ENCODE peak calls at places on chromosomes 7 and 10, in seven cellular contexts. N is PC-3, O is right atrium auricular region, E is heart left ventricle, L is upper lobe of right lung, Y is tibial artery, M is psoas muscle. B is an unnamed sample.

GRCh38 chr7:100686201-100686821 is 7.7 kb downstream of the GIGYF1 start:
- DNase-seq in E (no peak), L (no peak), M (no peak), N (no peak), O (no peak), Y (no peak), B (no peak)

GRCh38 chr7:102331536-102332275 is 24.5 kb downstream of the SPDYE6 start:
- DNase-seq in O (peak), Y (no peak), L (no peak), M (no peak), N (peak), E (no peak), B (no peak)

GRCh38 chr7:116561697-116562483 is 37.1 kb downstream of the CAV1 start:
- DNase-seq in M (peak), O (no peak), Y (peak), N (peak), E (no peak), L (no peak), B (no peak)

GRCh38 chr10:43684198-43684559 is 35.5 kb upstream of the ZNF32 start:
- DNase-seq in L (no peak), E (no peak), M (no peak), Y (no peak), O (no peak), N (no peak), B (no peak)

GRCh38 chr7:17994079-17994478 is 33.6 kb downstream of the PRPS1L1 start:
- DNase-seq in O (no peak), L (no peak), M (no peak), E (no peak), N (no peak), Y (no peak), B (no peak)

GRCh38 chr7:76133164-76133775 is 68.4 kb upstream of the SRRM3 start:
- DNase-seq in N (no peak), O (no peak), Y (no peak), M (no peak), E (no peak), L (no peak), B (no peak)

GRCh38 chr10:126650164-126650563 is 20.3 kb downstream of the C10orf90 start:
- DNase-seq in N (no peak), M (no peak), O (no peak), E (no peak), L (no peak), Y (no peak), B (no peak)

GRCh38 chr10:116268976-116269375 is 4.0 kb downstream of the GFRA1 start:
- DNase-seq in E (no peak), N (no peak), M (no peak), O (no peak), Y (no peak), L (no peak), B (no peak)

GRCh38 chr10:131686781-131687419 is 213.9 kb upstream of the PPP2R2D start:
- DNase-seq in Y (no peak), M (no peak), L (no peak), O (no peak), N (no peak), E (no peak), B (no peak)

GRCh38 chr10:93505075-93505474 is 8.7 kb downstream of the CEP55 start:
- DNase-seq in M (no peak), L (no peak), Y (no peak), O (no peak), E (no peak), N (no peak), B (no peak)

GRCh38 chr10:47370015-47370767 is 13.9 kb downstream of the ZNF488 start:
- DNase-seq in M (no peak), L (peak), O (no peak), Y (peak), E (no peak), N (no peak), B (no peak)

GRCh38 chr7:124171068-124171467 is 138.2 kb upstream of the TMEM229A start:
- DNase-seq in Y (no peak), L (no peak), M (no peak), N (peak), E (no peak), O (no peak), B (peak)

GRCh38 chr10:95445223-95445836 is 115.8 kb downstream of the SORBS1 start:
- DNase-seq in E (peak), Y (peak), O (peak), M (peak), N (peak), L (no peak), B (peak)

GRCh38 chr7:118029881-118030422 is 154.0 kb upstream of the LSM8 start:
- DNase-seq in Y (no peak), E (no peak), O (no peak), M (no peak), N (no peak), L (no peak), B (no peak)

GRCh38 chr7:28626629-28627262 is 214.4 kb downstream of the CREB5 start:
- DNase-seq in E (no peak), N (peak), Y (peak), M (no peak), L (no peak), O (no peak), B (peak)

GRCh38 chr7:18198868-18199267 is 171.2 kb upstream of the PRPS1L1 start:
- DNase-seq in M (no peak), N (no peak), O (no peak), E (no peak), L (no peak), Y (no peak), B (no peak)

GRCh38 chr10:125396651-125397050 is 236.3 kb upstream of the CTBP2 start:
- DNase-seq in N (peak), O (no peak), Y (no peak), L (no peak), E (no peak), M (no peak), B (no peak)

GRCh38 chr7:122746948-122747347 is 44.2 kb upstream of the RNF148 start:
- DNase-seq in N (no peak), L (no peak), E (no peak), O (no peak), Y (no peak), M (no peak), B (no peak)

GRCh38 chr7:94395141-94396041 is 696 bp downstream of the COL1A2 start:
- DNase-seq in N (peak), E (no peak), L (no peak), O (no peak), M (no peak), Y (peak), B (peak)
- H3K27ac ChIP-seq in N (no peak), E (peak), L (peak), O (peak), M (peak), Y (peak), B (no peak)

DNA sequence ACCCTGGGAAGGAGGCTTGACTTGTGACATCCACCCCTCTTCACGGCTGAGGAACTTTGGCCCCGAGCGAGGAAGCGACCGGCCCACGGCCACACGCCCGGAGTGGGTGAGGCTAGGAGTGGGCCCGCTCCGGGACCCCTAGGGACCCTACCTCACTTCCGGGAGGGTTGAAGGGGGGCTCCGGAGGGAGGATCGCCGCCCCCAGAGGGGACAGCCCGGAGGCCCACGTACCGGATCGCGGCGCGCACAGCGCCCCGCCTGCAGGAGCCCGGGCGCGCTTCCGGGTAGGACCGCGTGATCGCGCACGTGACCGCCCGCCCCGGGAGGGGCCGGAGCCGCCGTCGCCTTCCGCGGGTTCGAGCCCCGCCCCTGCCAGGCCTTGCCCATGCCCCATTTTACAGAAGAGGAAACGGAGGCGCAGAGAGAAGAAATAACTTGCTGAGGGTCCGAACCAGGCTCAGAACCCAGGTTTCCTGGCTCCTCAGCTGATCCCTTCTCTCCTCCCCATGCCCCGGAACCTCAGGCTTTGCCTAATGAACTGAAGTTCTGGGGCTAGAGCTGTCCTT is at the start of gene HPS1:
- DNase-seq in O (peak), M (peak), Y (peak), N (peak), E (peak), L (peak), B (peak)
- TF ChIP-seq CTCF in O (peak), M (no peak), Y (no peak), N (no peak), E (no peak), L (no peak), B (no peak)

DNA sequence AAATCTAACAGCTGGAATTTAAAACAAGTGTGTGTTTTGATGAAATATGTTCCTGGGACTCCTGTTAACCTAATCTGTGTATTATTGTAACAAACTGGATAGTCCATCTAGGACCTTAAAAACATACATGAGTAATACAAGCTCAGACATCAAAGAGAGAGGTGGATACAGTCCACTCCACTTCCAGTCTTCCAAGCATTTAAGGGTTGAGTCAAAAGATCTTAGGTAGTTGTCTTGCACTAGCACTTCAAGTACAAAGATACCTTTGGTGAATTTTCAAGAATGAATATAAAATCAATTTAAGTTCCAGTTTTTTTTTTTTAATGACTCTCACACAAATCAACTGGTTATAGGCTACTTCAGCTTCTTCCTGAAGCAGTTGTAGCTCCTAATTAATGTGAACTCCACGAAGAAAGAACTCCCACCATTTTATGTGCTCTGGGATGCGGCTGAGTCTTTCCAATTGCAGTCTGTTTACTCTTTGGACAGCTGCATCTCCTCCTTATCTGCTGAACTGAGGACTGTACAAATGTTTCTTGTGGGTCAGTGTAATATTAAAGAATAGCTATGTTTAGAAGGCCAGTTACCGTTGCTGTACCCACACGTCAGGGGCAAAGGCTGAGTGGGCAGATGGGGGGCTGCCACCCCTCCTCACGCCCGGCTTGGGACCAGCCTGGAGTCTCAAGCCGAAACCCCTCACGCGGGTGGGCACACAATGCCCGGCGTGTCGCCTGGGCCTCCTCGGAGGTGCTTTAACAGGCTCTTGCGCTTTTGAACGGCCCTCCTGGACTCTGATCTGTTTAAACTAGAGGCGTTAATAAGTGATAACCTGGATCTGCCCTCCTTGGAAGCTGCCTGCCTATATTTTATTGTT is 2.9 kb upstream of the IGF2BP3 start:
- DNase-seq in Y (no peak), O (no peak), L (no peak), M (no peak), E (no peak), N (no peak), B (no peak)
- H3K27ac ChIP-seq in Y (no peak), O (no peak), L (no peak), M (no peak), E (no peak), N (no peak), B (peak)

GRCh38 chr7:94375167-94375566 is 19.5 kb upstream of the COL1A2 start:
- DNase-seq in Y (peak), L (no peak), O (peak), N (no peak), M (no peak), E (no peak), B (no peak)

GRCh38 chr7:94375713-94376112 is 19.0 kb upstream of the COL1A2 start:
- DNase-seq in O (no peak), M (no peak), N (no peak), L (no peak), E (no peak), Y (no peak), B (no peak)

GRCh38 chr7:94374721-94375120 is 20.0 kb upstream of the COL1A2 start:
- DNase-seq in E (no peak), O (no peak), N (no peak), M (no peak), L (no peak), Y (no peak), B (no peak)

GRCh38 chr7:94376281-94376680 is 18.4 kb upstream of the COL1A2 start:
- DNase-seq in O (no peak), Y (no peak), E (no peak), N (no peak), L (no peak), M (no peak), B (no peak)

GRCh38 chr7:94374231-94374630 is 20.5 kb upstream of the COL1A2 start:
- DNase-seq in M (peak), E (peak), L (peak), Y (peak), O (peak), N (peak), B (no peak)
- TF ChIP-seq CTCF in M (no peak), E (no peak), L (no peak), Y (no peak), O (peak), N (no peak), B (no peak)

B was measured in RWPE1.